ENCODE peak calls at places on chromosomes 11 and 22, in ten cellular contexts. R is tibial nerve, O is prostate gland, Y is stomach, K is heart left ventricle, U is K562, M is adrenal gland, G is right lobe of liver, A is transverse colon, W is gastrocnemius medialis. X is an unnamed sample. For H3K9me3, the result is how much of the 10 kb centered on the place peaks cover.

GRCh38 chr11:2205214-2205770 is 33.7 kb upstream of the TH start:
- DNase-seq in R (no peak), O (no peak), Y (no peak), K (no peak), U (no peak), M (no peak), G (peak), A (no peak), W (no peak), X (no peak)

GRCh38 chr11:47886096-47886495 is 37.9 kb upstream of the NUP160 start:
- DNase-seq in R (no peak), O (peak), Y (no peak), K (no peak), U (no peak), M (peak), G (peak), A (no peak), W (no peak), X (peak)

GRCh38 chr22:45475876-45476514 is 26.7 kb upstream of the FBLN1 start:
- DNase-seq in R (peak), O (no peak), Y (no peak), K (no peak), U (no peak), M (no peak), G (no peak), A (no peak), W (no peak), X (no peak)

GRCh38 chr11:73114110-73114834 is 27.8 kb downstream of the FCHSD2 start:
- DNase-seq in R (no peak), O (no peak), Y (no peak), K (no peak), U (no peak), M (no peak), G (no peak), A (no peak), W (no peak), X (no peak)

GRCh38 chr22:36457688-36458450 is 23.6 kb downstream of the TXN2 start:
- DNase-seq in R (no peak), O (no peak), Y (no peak), K (peak), U (no peak), M (no peak), G (no peak), A (no peak), W (no peak), X (peak)

GRCh38 chr11:117091753-117092477 is 6.3 kb downstream of the SIK3 start:
- DNase-seq in R (no peak), O (no peak), Y (no peak), K (no peak), U (no peak), M (no peak), G (no peak), A (no peak), W (no peak), X (no peak)

GRCh38 chr11:111039982-111040381 is 205.5 kb upstream of the POU2AF2 start:
- DNase-seq in R (no peak), O (no peak), Y (no peak), K (no peak), U (no peak), M (no peak), G (no peak), A (no peak), W (no peak), X (no peak)

GRCh38 chr11:14186376-14186775 is 172.6 kb downstream of the RRAS2 start:
- DNase-seq in R (no peak), O (no peak), Y (no peak), K (no peak), U (no peak), M (no peak), G (no peak), A (no peak), W (no peak), X (no peak)

GRCh38 chr22:26643368-26644100 is 13.9 kb upstream of the MIAT start:
- DNase-seq in R (no peak), O (no peak), Y (no peak), K (no peak), U (no peak), M (no peak), G (no peak), A (no peak), W (no peak), X (no peak)
- H3K27ac ChIP-seq in R (no peak), O (no peak), Y (no peak), K (peak), U (peak), M (no peak), G (no peak), A (no peak), W (peak), X (no peak)

DNA sequence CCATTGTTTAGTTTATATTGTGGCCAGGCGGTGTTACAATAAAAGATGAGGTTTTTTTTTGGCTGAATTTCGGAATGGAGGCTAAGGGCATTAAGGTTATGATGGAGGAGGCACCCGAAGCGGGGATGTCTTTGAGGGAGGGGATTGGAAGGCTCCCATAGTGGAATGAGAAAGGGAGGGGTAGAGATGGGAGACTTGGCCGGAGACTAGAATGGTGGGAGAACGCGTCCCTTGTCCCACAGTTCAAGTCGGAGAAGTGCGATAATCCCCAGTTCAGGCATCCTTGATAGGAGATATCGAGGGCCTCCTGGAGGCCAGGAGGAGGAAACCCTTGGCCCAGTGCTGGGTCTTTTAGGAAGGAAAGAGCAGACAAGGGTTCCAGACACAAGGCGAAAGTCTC is 21.6 kb downstream of the ZNF195 start:
- DNase-seq in R (no peak), O (no peak), Y (no peak), K (no peak), U (no peak), M (no peak), G (no peak), A (no peak), W (no peak), X (no peak)
- H3K9me3 ChIP-seq in R (under half), O (under half), Y (half or more), K (half or more), U (under half), M (under half), G (under half), A (half or more), W (under half), X (under half)

DNA sequence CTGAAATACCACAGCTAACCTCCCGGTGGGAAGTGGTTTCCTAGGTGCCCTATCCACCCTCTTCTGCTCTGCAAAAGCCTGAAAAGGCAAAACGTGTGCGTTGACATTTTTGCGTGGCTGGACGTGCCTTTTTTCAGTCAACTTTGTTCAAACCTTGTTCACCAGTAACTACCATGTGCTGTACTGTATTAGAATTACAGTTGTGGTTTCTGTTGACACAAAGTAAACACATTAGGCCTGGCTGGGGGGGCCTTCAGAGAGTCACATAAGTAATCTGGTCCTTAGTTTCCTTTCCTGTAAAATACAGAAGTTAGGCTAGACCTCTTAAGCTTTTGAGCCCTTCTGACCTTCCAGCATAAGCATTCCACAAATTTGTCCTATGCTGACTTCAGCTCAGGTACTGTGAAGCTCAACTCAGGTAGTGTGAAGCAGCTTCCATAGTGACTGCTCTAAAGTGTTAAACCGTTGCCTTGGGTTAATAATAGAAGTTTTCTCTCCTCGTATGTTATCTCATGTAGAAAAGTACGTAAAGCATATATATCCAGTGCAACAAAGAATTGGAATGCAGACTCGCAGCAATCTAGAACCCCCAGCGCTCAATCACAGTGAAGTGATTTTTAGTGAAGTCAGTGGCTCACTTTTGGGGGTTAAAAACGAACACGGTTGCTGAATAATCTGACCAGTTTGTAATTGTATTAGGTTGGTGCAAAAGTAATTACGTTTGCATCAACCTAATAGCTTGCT is 1.8 kb downstream of the EWSR1 start:
- DNase-seq in R (no peak), O (no peak), Y (no peak), K (no peak), U (peak), M (no peak), G (no peak), A (no peak), W (no peak), X (no peak)
- TF ChIP-seq POLR2A in R (no peak), O (no peak), Y (no peak), K (no peak), U (no peak), M (no peak), G (no peak), A (no peak), W (no peak), X (no peak)

DNA sequence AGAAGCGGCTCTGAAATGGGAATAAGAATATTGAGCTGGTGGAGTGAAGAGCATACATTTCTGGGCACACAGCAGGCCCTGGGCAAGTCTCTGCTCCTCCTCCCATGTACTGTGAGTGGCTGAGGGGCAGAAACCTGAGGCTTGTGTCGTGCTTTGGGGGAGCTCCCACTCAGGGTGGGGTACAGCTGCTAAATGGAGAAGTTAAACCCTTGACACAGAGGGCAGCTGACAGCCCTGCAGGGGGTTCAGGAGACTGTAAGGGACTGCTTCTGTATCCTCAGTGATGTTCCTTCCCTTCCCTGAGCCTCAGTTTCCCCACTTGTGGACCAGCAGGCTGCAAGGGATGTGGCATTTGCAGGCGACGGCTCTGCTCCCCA is 15.6 kb downstream of the SYNGR1 start:
- DNase-seq in R (no peak), O (no peak), Y (no peak), K (no peak), U (no peak), M (no peak), G (no peak), A (no peak), W (no peak), X (no peak)
- H3K27ac ChIP-seq in R (peak), O (peak), Y (no peak), K (no peak), U (no peak), M (no peak), G (no peak), A (no peak), W (no peak), X (no peak)

DNA sequence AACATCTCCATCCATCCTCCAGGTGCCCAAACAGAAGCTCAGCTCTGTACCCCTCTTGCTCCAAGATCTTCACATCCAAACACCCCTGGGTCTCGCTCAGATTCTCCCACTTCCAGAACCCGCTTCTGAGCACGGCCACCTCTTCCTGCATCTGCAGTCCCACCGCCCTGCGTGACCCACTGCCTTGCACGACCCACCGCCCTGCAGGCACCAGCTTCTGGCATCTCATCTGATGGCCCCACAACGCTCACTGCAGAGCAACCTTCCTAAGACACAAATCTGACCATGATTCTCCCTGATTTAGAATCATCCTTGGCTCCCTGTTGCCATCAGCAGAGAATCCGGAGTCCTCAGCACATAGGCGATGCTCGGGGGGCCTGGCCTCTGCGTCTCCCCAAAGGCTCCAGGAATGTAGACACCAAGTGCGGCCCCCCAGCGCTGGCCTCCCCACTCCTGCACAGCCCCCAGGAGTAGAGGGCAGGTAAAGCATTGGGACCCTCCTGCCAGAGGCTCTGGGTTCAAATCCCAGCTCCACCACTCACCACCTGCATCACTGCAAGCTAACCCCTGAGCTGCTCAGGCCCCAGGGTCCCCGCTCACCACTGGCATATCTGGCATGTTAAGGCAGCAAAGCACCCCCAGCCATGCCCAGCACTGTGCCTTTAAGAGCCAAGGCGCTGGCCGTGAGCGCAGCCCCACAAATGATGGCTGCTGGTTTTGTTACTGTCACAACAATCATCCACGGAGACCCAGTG is 459.3 kb downstream of the BRD1 start:
- DNase-seq in R (no peak), O (no peak), Y (peak), K (no peak), U (no peak), M (no peak), G (no peak), A (no peak), W (no peak), X (no peak)
- H3K9me3 ChIP-seq in R (under half), O (under half), Y (under half), K (under half), U (under half), M (under half), G (under half), A (under half), W (under half), X (under half)

GRCh38 chr22:43385770-43386641 is 25.8 kb upstream of the MPPED1 start:
- DNase-seq in R (peak), O (peak), Y (peak), K (peak), U (peak), M (peak), G (peak), A (peak), W (peak), X (peak)
- TF ChIP-seq POLR2A in R (no peak), O (no peak), Y (no peak), K (no peak), U (no peak), M (no peak), G (no peak), A (no peak), W (no peak), X (no peak)

DNA sequence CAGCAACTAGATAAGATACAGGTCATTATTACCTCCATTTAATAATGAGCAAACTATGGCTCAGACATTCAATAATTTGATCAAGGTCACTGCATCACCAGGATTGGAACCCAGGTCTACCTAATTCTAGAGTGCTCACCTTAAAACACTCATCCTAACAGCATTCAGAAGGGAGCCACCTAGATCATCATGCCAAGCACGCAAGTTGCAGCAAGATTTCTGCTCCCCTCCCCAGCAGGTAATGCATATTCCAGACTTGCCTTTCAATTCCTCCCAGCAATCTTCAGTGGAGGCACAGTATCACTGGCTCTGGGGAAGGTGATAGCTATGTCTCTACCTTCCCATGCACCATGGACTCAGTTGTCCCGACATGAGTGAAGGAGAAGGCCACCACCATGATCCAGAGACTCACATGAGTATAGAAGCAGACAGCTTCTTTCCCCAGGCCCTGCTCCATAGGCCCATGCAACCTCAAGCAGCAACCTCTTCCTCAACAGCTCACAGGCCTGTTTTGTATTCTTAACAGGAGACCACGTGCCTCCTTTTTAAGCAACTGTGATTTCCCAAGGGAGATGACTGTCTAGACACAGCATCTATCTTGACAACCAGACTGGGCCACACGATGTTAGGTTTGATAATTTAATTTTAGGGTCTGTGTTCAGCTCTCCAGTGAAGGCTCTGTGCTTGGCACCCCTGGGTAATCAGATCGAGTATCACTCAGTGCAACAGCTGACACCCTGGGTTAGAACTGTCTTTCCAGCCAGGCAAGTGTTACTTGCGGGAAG is 36.4 kb downstream of the RAB30 start:
- DNase-seq in R (no peak), O (no peak), Y (no peak), K (no peak), U (no peak), M (no peak), G (no peak), A (no peak), W (peak), X (no peak)
- H3K27ac ChIP-seq in R (peak), O (peak), Y (no peak), K (peak), U (no peak), M (peak), G (no peak), A (peak), W (peak), X (peak)

DNA sequence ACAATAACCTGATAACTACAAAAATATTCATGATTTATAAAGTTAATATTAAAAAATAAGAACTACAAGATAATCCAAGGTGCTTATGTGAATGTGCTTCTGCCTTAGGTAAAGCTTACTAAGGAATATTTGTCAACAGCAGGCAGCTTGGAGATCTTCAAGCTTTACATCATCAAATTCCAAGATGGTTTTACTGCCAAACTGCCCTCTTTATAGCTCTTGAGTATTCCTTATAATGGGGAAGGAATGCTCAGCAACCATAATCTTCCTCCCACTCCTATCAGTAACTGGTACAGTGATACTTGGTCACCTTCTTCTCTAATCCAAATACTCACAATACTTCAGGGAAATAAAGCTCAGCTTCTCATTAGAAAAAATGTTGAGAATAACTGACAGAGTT is 30.1 kb downstream of the SBF2 start:
- DNase-seq in R (no peak), O (no peak), Y (no peak), K (no peak), U (no peak), M (no peak), G (no peak), A (no peak), W (no peak), X (no peak)
- H3K9me3 ChIP-seq in R (under half), O (under half), Y (under half), K (under half), U (under half), M (under half), G (under half), A (under half), W (under half), X (under half)

GRCh38 chr11:66651011-66651410 is 12.5 kb downstream of the RBM4 start:
- DNase-seq in R (no peak), O (no peak), Y (no peak), K (no peak), U (no peak), M (no peak), G (no peak), A (no peak), W (no peak), X (no peak)
- TF ChIP-seq POLR2A in R (no peak), O (no peak), Y (no peak), K (no peak), U (peak), M (no peak), G (no peak), A (no peak), W (no peak), X (no peak)

DNA sequence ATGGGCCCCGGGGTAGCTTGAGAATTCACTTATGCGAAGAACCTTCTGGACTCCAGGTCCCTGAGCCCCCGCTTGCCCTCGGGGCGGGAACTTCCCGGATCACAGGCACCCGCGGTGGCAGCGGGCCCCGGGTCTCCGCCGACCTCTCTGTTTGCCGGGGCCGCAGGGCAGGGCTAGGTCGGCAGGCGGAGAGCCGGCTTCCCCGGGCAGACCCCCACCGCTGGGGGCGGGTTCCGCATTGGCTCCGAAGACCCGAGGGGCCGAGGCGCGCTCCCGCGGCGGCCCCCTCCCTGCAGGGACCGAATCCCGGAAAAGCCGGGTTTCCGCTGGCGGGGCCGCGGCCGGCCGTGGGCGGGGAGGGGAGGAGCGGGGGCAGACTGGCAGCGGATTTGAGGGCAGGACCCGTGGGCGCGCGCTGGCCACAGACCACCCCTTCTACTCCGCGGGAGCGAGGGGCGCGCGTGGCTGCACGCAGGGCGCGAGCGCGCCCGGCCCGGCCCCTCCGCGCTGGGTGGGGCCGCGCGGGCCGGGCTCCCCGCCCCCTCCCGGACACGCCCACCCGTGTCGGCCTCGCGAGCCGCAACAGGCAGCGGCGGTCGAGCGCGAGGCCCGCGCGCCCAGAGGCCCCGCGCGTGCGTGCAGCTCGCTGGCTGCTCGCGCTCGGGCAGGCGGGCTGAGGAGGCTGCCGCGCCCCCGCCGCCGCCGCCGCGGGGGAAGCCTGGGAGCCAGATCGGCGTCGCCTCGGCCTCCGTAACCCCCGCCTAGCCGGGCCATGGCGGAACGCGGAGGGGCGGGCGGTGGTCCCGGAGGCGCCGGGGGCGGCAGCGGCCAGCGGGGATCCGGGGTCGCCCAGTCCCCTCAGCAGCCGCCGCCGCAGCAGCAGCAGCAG is at the start of gene PACS1:
- DNase-seq in R (peak), O (peak), Y (peak), K (peak), U (peak), M (peak), G (peak), A (peak), W (peak), X (peak)
- H3K27ac ChIP-seq in R (peak), O (peak), Y (peak), K (peak), U (peak), M (peak), G (peak), A (peak), W (peak), X (peak)

X was measured in thyroid gland.